ENCODE peak calls at places on chromosomes 11 and 22, in five cellular contexts. V is M059J, O is RCC 7860, M is HCT116, K is HTR-8/SVneo. F is an unnamed sample.

GRCh38 chr11:2382927-2383822 is 6.1 kb downstream of the CD81 start:
- DNase-seq in V (no peak), O (no peak), M (no peak), K (no peak), F (peak)

GRCh38 chr22:26712158-26712557 is 54.8 kb downstream of the MIAT start:
- DNase-seq in V (no peak), O (no peak), M (no peak), K (no peak), F (no peak)

GRCh38 chr11:47004595-47005033 is 68.1 kb downstream of the CSTPP1 start:
- DNase-seq in V (peak), O (peak), M (no peak), K (peak), F (peak)

GRCh38 chr22:25496396-25497064 is 67.9 kb upstream of the GRK3 start:
- DNase-seq in V (peak), O (no peak), M (no peak), K (no peak), F (no peak)

GRCh38 chr11:90329043-90329442 is 106.2 kb upstream of the CHORDC1 start:
- DNase-seq in V (no peak), O (no peak), M (no peak), K (no peak), F (no peak)

GRCh38 chr11:114250993-114251796 is 45.0 kb upstream of the NNMT start:
- DNase-seq in V (no peak), O (no peak), M (no peak), K (no peak), F (no peak)

GRCh38 chr22:25334091-25334490 is 114.7 kb downstream of the CRYBB2 start:
- DNase-seq in V (peak), O (no peak), M (peak), K (no peak), F (no peak)

GRCh38 chr22:37020192-37020479 is 594 bp downstream of the MPST start:
- DNase-seq in V (peak), O (peak), M (peak), K (no peak), F (peak)

GRCh38 chr22:21734540-21735197 is 925 bp downstream of the YPEL1 start:
- DNase-seq in V (no peak), O (no peak), M (no peak), K (no peak), F (no peak)

GRCh38 chr11:66082936-66083698 is 13.0 kb downstream of the PACS1 start:
- DNase-seq in V (peak), O (no peak), M (no peak), K (no peak), F (no peak)

GRCh38 chr11:24312464-24313238 is 184.2 kb upstream of the LUZP2 start:
- DNase-seq in V (no peak), O (no peak), M (no peak), K (no peak), F (no peak)

GRCh38 chr11:26620282-26621045 is 48.4 kb upstream of the MUC15 start:
- DNase-seq in V (no peak), O (no peak), M (no peak), K (no peak), F (no peak)

GRCh38 chr11:24391165-24391564 is 105.7 kb upstream of the LUZP2 start:
- DNase-seq in V (peak), O (no peak), M (no peak), K (peak), F (peak)

GRCh38 chr11:45097721-45098493 is 48.5 kb upstream of the PRDM11 start:
- DNase-seq in V (peak), O (no peak), M (no peak), K (no peak), F (peak)

GRCh38 chr11:130213143-130213978 is 53.8 kb downstream of the ST14 start:
- DNase-seq in V (peak), O (no peak), M (peak), K (peak), F (no peak)

GRCh38 chr22:41968601-41969000 is 642 bp upstream of the SEPTIN3 start:
- DNase-seq in V (no peak), O (no peak), M (no peak), K (no peak), F (no peak)

GRCh38 chr11:63800921-63801320 is 12.3 kb upstream of the SPINDOC start:
- DNase-seq in V (no peak), O (no peak), M (no peak), K (no peak), F (no peak)

GRCh38 chr11:92745186-92745585 is 224.3 kb upstream of the MTNR1B start:
- DNase-seq in V (no peak), O (no peak), M (no peak), K (no peak), F (no peak)

GRCh38 chr11:115869780-115870431 is 365.7 kb upstream of the CADM1 start:
- DNase-seq in V (peak), O (peak), M (no peak), K (peak), F (peak)

GRCh38 chr11:115437902-115438575 is 66.2 kb downstream of the CADM1 start:
- DNase-seq in V (no peak), O (no peak), M (no peak), K (no peak), F (no peak)

GRCh38 chr11:78310500-78310909 is 107.1 kb downstream of the GAB2 start:
- DNase-seq in V (no peak), O (no peak), M (no peak), K (no peak), F (no peak)

F was measured in A172.